ENCODE peak calls at places on chromosome 1, in eight cellular contexts. K is IMR-90, E is HCT116, W is tibial nerve, B is sigmoid colon, Q is heart left ventricle, A is upper lobe of left lung, I is testis. U is an unnamed sample.

GRCh38 chr1:207581496-207582168 is 63.3 kb upstream of the CR1L start:
- DNase-seq in K (no peak), E (no peak), W (no peak), B (no peak), Q (no peak), A (no peak), I (no peak), U (no peak)

GRCh38 chr1:85290826-85291225 is 14.4 kb upstream of the BCL10 start:
- DNase-seq in K (no peak), E (no peak), W (no peak), B (no peak), Q (no peak), A (no peak), I (no peak), U (no peak)

GRCh38 chr1:22334860-22335550 is 116.6 kb upstream of the ZBTB40 start:
- DNase-seq in K (no peak), E (no peak), W (no peak), B (no peak), Q (no peak), A (no peak), I (no peak), U (no peak)

GRCh38 chr1:197171531-197171930 is 25.1 kb upstream of the ASPM start:
- DNase-seq in K (peak; percentile 28), E (no peak), W (no peak), B (no peak), Q (no peak), A (no peak), I (no peak), U (no peak)

GRCh38 chr1:175158133-175158532 is 34.4 kb downstream of the KIAA0040 start:
- DNase-seq in K (no peak), E (peak; percentile 27), W (no peak), B (no peak), Q (no peak), A (no peak), I (no peak), U (no peak)

GRCh38 chr1:154006136-154006535 is 15.6 kb downstream of the RPS27 start:
- DNase-seq in K (peak; percentile 86), E (no peak), W (no peak), B (no peak), Q (no peak), A (no peak), I (no peak), U (no peak)

GRCh38 chr1:173478099-173478555 is 992 bp downstream of the PRDX6 start:
- DNase-seq in K (peak; percentile 82), E (peak; percentile 12), W (no peak), B (peak; percentile 87), Q (peak; percentile 60), A (peak; percentile 87), I (peak; percentile 91), U (peak; percentile 80)

GRCh38 chr1:201740086-201740541 is 88.8 kb upstream of the IPO9 start:
- DNase-seq in K (no peak), E (no peak), W (no peak), B (no peak), Q (no peak), A (no peak), I (no peak), U (no peak)

DNA sequence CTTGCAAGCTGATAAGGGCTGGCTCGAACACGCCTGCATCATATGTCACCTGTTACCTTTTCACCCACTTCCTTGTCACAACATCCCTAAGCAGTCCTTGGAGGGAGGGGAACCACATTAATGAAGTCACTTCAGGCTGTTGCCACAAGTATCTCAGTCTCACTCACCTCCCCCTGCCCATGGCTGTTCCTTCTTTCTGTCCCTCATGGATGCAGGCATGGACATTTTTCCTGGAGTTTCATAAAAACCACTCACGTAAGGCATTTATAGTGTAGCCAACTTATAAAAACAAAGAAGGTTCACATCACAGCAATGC is 76.8 kb upstream of the ANGPTL1 start:
- DNase-seq in K (no peak), E (no peak), W (no peak), B (no peak), Q (no peak), A (no peak), I (no peak), U (no peak)
- H3K4me1 ChIP-seq in K (no peaks in the 10 kb centered on the region), E (no peaks in the 10 kb centered on the region), W (peaks cover 24% of the 10 kb centered on the region), B (peaks cover 24% of the 10 kb centered on the region), Q (peaks cover 5% of the 10 kb centered on the region), A (no peaks in the 10 kb centered on the region), I (peaks cover 15% of the 10 kb centered on the region), U (peaks cover 5% of the 10 kb centered on the region)

GRCh38 chr1:54945393-54945936 is 35.0 kb upstream of the TMEM61 start:
- DNase-seq in K (no peak), E (no peak), W (no peak), B (no peak), Q (no peak), A (peak; percentile 69), I (no peak), U (no peak)
- TF ChIP-seq POLR2A in K (no peak), E (no peak), W (no peak), B (no peak), Q (no peak), A (no peak), I (no peak), U (no peak)

GRCh38 chr1:206512521-206513180 is 5.3 kb downstream of the RASSF5 start:
- DNase-seq in K (no peak), E (no peak), W (peak; percentile 9), B (no peak), Q (no peak), A (no peak), I (no peak), U (no peak)
- H3K4me1 ChIP-seq in K (peaks cover 25% of the 10 kb centered on the region), E (peaks cover 24% of the 10 kb centered on the region), W (peaks cover 69% of the 10 kb centered on the region), B (peaks cover 26% of the 10 kb centered on the region), Q (peaks cover 21% of the 10 kb centered on the region), A (peaks cover 66% of the 10 kb centered on the region), I (peaks cover 23% of the 10 kb centered on the region), U (peaks cover 11% of the 10 kb centered on the region)

GRCh38 chr1:164611754-164612642 is 53.0 kb downstream of the PBX1 start:
- DNase-seq in K (peak; percentile 86), E (peak; percentile 71), W (no peak), B (no peak), Q (peak; percentile 31), A (peak; percentile 39), I (no peak), U (peak; percentile 66)
- TF ChIP-seq POLR2A in K (no peak), E (no peak), W (no peak), B (no peak), Q (no peak), A (no peak), I (no peak), U (no peak)

GRCh38 chr1:37915484-37916093 is 31.3 kb downstream of the INPP5B start:
- DNase-seq in K (no peak), E (no peak), W (no peak), B (no peak), Q (no peak), A (no peak), I (no peak), U (no peak)
- H3K4me1 ChIP-seq in K (no peaks in the 10 kb centered on the region), E (no peaks in the 10 kb centered on the region), W (peaks cover 5% of the 10 kb centered on the region), B (no peaks in the 10 kb centered on the region), Q (peaks cover 31% of the 10 kb centered on the region), A (peaks cover 8% of the 10 kb centered on the region), I (peaks cover 10% of the 10 kb centered on the region), U (peaks cover 27% of the 10 kb centered on the region)